ENCODE peak calls at places on chromosomes 3 and 15, in nine cellular contexts. One of them, this sample, is unnamed. For H3K4me1, the result is how much of the 10 kb centered on the place peaks cover.

GRCh38 chr3:148218222-148218621 is 479.5 kb upstream of the AGTR1 start:
- DNase-seq in testis: no peak
- DNase-seq in lower lobe of right lung: no peak
- DNase-seq in OCI-LY7: no peak
- DNase-seq in ovary: peak
- DNase-seq in HepG2: no peak
- DNase-seq in ascending aorta: no peak
- DNase-seq in neural progenitor cell: no peak
- DNase-seq in BE2C: no peak
- DNase-seq in this sample: no peak

GRCh38 chr3:85935171-85935570 is 976.4 kb downstream of the CADM2 start:
- DNase-seq in testis: no peak
- DNase-seq in lower lobe of right lung: no peak
- DNase-seq in OCI-LY7: no peak
- DNase-seq in ovary: no peak
- DNase-seq in HepG2: no peak
- DNase-seq in ascending aorta: no peak
- DNase-seq in neural progenitor cell: no peak
- DNase-seq in BE2C: no peak
- DNase-seq in this sample: no peak

GRCh38 chr3:81554805-81555204 is 206.6 kb downstream of the GBE1 start:
- DNase-seq in testis: no peak
- DNase-seq in lower lobe of right lung: no peak
- DNase-seq in OCI-LY7: no peak
- DNase-seq in ovary: no peak
- DNase-seq in HepG2: no peak
- DNase-seq in ascending aorta: no peak
- DNase-seq in neural progenitor cell: no peak
- DNase-seq in BE2C: no peak
- DNase-seq in this sample: no peak

GRCh38 chr3:179016979-179017670 is 54.5 kb downstream of the ZMAT3 start:
- DNase-seq in testis: no peak
- DNase-seq in lower lobe of right lung: no peak
- DNase-seq in OCI-LY7: peak
- DNase-seq in ovary: no peak
- DNase-seq in HepG2: no peak
- DNase-seq in ascending aorta: no peak
- DNase-seq in neural progenitor cell: no peak
- DNase-seq in BE2C: no peak
- DNase-seq in this sample: no peak

GRCh38 chr15:77162872-77163633 is 92.1 kb upstream of the TSPAN3 start:
- DNase-seq in testis: no peak
- DNase-seq in lower lobe of right lung: no peak
- DNase-seq in OCI-LY7: peak
- DNase-seq in ovary: no peak
- DNase-seq in HepG2: no peak
- DNase-seq in ascending aorta: no peak
- DNase-seq in neural progenitor cell: no peak
- DNase-seq in BE2C: no peak
- DNase-seq in this sample: no peak

GRCh38 chr3:123027292-123028232 is at the start of gene SEMA5B:
- DNase-seq in testis: peak
- DNase-seq in lower lobe of right lung: peak
- DNase-seq in OCI-LY7: no peak
- DNase-seq in ovary: peak
- DNase-seq in HepG2: no peak
- DNase-seq in ascending aorta: no peak
- DNase-seq in neural progenitor cell: peak
- DNase-seq in BE2C: peak
- DNase-seq in this sample: peak

GRCh38 chr3:132606085-132606484 is 9.0 kb downstream of the ACKR4 start:
- DNase-seq in testis: no peak
- DNase-seq in lower lobe of right lung: no peak
- DNase-seq in OCI-LY7: no peak
- DNase-seq in ovary: no peak
- DNase-seq in HepG2: no peak
- DNase-seq in ascending aorta: no peak
- DNase-seq in neural progenitor cell: no peak
- DNase-seq in BE2C: no peak
- DNase-seq in this sample: no peak

GRCh38 chr15:43872416-43873020 is 45.7 kb downstream of the WDR76 start:
- DNase-seq in testis: peak
- DNase-seq in lower lobe of right lung: no peak
- DNase-seq in OCI-LY7: peak
- DNase-seq in ovary: no peak
- DNase-seq in HepG2: peak
- DNase-seq in ascending aorta: no peak
- DNase-seq in neural progenitor cell: peak
- DNase-seq in BE2C: peak
- DNase-seq in this sample: no peak

GRCh38 chr3:33919312-33919711 is 120.9 kb downstream of the PDCD6IP start:
- DNase-seq in testis: no peak
- DNase-seq in lower lobe of right lung: no peak
- DNase-seq in OCI-LY7: no peak
- DNase-seq in ovary: no peak
- DNase-seq in HepG2: no peak
- DNase-seq in ascending aorta: no peak
- DNase-seq in neural progenitor cell: no peak
- DNase-seq in BE2C: no peak
- DNase-seq in this sample: no peak

GRCh38 chr3:123753321-123753720 is 130.8 kb downstream of the MYLK start:
- DNase-seq in testis: no peak
- DNase-seq in lower lobe of right lung: no peak
- DNase-seq in OCI-LY7: no peak
- DNase-seq in ovary: no peak
- DNase-seq in HepG2: no peak
- DNase-seq in ascending aorta: no peak
- DNase-seq in neural progenitor cell: no peak
- DNase-seq in BE2C: no peak
- DNase-seq in this sample: no peak

GRCh38 chr3:172270767-172271166 is 177.5 kb downstream of the GHSR start:
- DNase-seq in testis: no peak
- DNase-seq in lower lobe of right lung: no peak
- DNase-seq in OCI-LY7: peak
- DNase-seq in ovary: no peak
- DNase-seq in HepG2: no peak
- DNase-seq in ascending aorta: no peak
- DNase-seq in neural progenitor cell: no peak
- DNase-seq in BE2C: no peak
- DNase-seq in this sample: no peak

GRCh38 chr15:65862682-65863081 is 6.6 kb upstream of the RAB11A start:
- DNase-seq in testis: peak
- DNase-seq in lower lobe of right lung: no peak
- DNase-seq in OCI-LY7: peak
- DNase-seq in ovary: no peak
- DNase-seq in HepG2: peak
- DNase-seq in ascending aorta: no peak
- DNase-seq in neural progenitor cell: peak
- DNase-seq in BE2C: peak
- DNase-seq in this sample: peak

GRCh38 chr3:81419196-81419595 is 342.2 kb downstream of the GBE1 start:
- DNase-seq in testis: no peak
- DNase-seq in lower lobe of right lung: no peak
- DNase-seq in OCI-LY7: peak
- DNase-seq in ovary: no peak
- DNase-seq in HepG2: peak
- DNase-seq in ascending aorta: no peak
- DNase-seq in neural progenitor cell: no peak
- DNase-seq in BE2C: no peak
- DNase-seq in this sample: no peak

GRCh38 chr15:38127306-38127731 is 125.3 kb upstream of the SPRED1 start:
- DNase-seq in testis: no peak
- DNase-seq in lower lobe of right lung: no peak
- DNase-seq in OCI-LY7: no peak
- DNase-seq in ovary: no peak
- DNase-seq in HepG2: no peak
- DNase-seq in ascending aorta: no peak
- DNase-seq in neural progenitor cell: no peak
- DNase-seq in BE2C: no peak
- DNase-seq in this sample: peak

GRCh38 chr3:60948488-60948887 is 302.8 kb downstream of the FHIT start:
- DNase-seq in testis: no peak
- DNase-seq in lower lobe of right lung: no peak
- DNase-seq in OCI-LY7: no peak
- DNase-seq in ovary: no peak
- DNase-seq in HepG2: no peak
- DNase-seq in ascending aorta: no peak
- DNase-seq in neural progenitor cell: no peak
- DNase-seq in BE2C: no peak
- DNase-seq in this sample: no peak

DNA sequence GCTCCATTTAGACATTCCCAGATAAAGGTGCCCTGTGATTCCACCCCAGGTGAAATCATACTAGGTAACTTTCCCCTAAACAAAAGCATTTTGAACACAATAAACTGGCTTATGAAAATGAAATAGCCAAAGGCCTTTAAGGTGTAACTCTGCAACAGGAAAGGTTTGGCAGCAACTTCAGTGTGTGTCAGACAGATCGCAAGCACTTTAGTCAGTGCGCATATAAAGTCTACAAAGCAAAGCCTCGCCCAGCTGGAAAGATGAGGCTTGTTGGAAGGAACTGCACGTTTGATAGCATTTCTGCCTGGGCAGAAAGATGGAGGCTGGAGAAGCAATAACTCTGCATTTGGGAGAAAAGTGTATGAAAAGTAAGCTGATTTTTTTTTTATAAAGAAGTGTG is 57.9 kb downstream of the PRICKLE2 start:
- DNase-seq in testis: no peak
- DNase-seq in lower lobe of right lung: no peak
- DNase-seq in OCI-LY7: no peak
- DNase-seq in ovary: no peak
- DNase-seq in HepG2: no peak
- DNase-seq in ascending aorta: no peak
- DNase-seq in neural progenitor cell: no peak
- DNase-seq in BE2C: no peak
- DNase-seq in this sample: no peak
- TF ChIP-seq CTCF in testis: no peak
- TF ChIP-seq CTCF in lower lobe of right lung: no peak
- TF ChIP-seq CTCF in OCI-LY7: no peak
- TF ChIP-seq CTCF in ovary: no peak
- TF ChIP-seq CTCF in HepG2: no peak
- TF ChIP-seq CTCF in ascending aorta: no peak
- TF ChIP-seq CTCF in neural progenitor cell: no peak
- TF ChIP-seq CTCF in BE2C: no peak
- TF ChIP-seq CTCF in this sample: no peak

DNA sequence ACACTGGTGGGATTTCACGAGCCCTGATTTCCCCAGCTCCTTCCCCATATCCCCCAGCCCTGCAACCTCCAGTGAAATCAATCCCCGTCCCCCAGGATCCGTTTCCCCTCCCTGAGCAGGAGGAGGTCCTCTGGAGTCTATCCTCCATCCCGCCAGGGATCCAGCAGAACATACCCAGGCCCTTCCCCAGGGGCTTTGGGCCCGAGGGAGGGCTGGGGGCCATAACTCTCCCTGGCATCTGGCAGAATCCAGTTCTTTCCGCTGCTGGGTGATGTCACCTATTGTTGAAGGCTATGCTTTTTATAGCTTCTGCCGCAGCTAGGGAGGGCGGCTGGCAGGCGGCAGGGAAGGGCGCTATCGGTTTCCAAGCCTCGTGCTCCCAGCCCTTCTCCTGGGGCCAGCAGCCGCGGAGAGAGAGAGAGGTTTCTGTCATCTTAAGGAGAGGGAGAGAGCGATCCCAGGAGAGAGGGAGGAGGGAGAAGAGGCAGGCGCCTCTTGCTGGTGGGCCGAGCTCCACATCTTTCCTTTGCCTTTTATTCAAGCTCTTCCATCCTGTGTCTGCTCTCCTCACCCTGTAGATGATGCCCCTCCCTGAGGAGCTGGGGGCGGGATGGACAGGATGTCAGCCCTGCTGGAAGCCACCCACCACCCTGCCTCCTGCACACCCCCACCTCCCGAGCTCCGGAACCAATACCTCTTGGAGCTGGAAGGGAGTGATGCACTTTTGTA is 120.1 kb downstream of the ANP32A start:
- DNase-seq in testis: peak
- DNase-seq in lower lobe of right lung: no peak
- DNase-seq in OCI-LY7: no peak
- DNase-seq in ovary: peak
- DNase-seq in HepG2: no peak
- DNase-seq in ascending aorta: no peak
- DNase-seq in neural progenitor cell: peak
- DNase-seq in BE2C: peak
- DNase-seq in this sample: no peak
- H3K4me3 ChIP-seq in testis: no peak
- H3K4me3 ChIP-seq in lower lobe of right lung: peak
- H3K4me3 ChIP-seq in OCI-LY7: no peak
- H3K4me3 ChIP-seq in ovary: no peak
- H3K4me3 ChIP-seq in HepG2: no peak
- H3K4me3 ChIP-seq in ascending aorta: peak
- H3K4me3 ChIP-seq in neural progenitor cell: no peak
- H3K4me3 ChIP-seq in BE2C: peak
- H3K4me3 ChIP-seq in this sample: no peak

GRCh38 chr3:50269977-50270413 is 1.0 kb downstream of the SEMA3B start:
- DNase-seq in testis: no peak
- DNase-seq in lower lobe of right lung: no peak
- DNase-seq in OCI-LY7: no peak
- DNase-seq in ovary: peak
- DNase-seq in HepG2: no peak
- DNase-seq in ascending aorta: no peak
- DNase-seq in neural progenitor cell: no peak
- DNase-seq in BE2C: no peak
- DNase-seq in this sample: no peak
- H3K4me1 ChIP-seq in testis: half or more
- H3K4me1 ChIP-seq in lower lobe of right lung: half or more
- H3K4me1 ChIP-seq in OCI-LY7: under half
- H3K4me1 ChIP-seq in ovary: under half
- H3K4me1 ChIP-seq in HepG2: half or more
- H3K4me1 ChIP-seq in ascending aorta: under half
- H3K4me1 ChIP-seq in neural progenitor cell: under half
- H3K4me1 ChIP-seq in BE2C: under half
- H3K4me1 ChIP-seq in this sample: half or more

GRCh38 chr3:128317101-128317697 is 149.5 kb downstream of the DNAJB8 start:
- DNase-seq in testis: peak
- DNase-seq in lower lobe of right lung: no peak
- DNase-seq in OCI-LY7: no peak
- DNase-seq in ovary: peak
- DNase-seq in HepG2: no peak
- DNase-seq in ascending aorta: no peak
- DNase-seq in neural progenitor cell: no peak
- DNase-seq in BE2C: peak
- DNase-seq in this sample: no peak

GRCh38 chr3:128319107-128319506 is 147.6 kb downstream of the DNAJB8 start:
- DNase-seq in testis: no peak
- DNase-seq in lower lobe of right lung: no peak
- DNase-seq in OCI-LY7: no peak
- DNase-seq in ovary: no peak
- DNase-seq in HepG2: no peak
- DNase-seq in ascending aorta: no peak
- DNase-seq in neural progenitor cell: no peak
- DNase-seq in BE2C: peak
- DNase-seq in this sample: no peak

GRCh38 chr3:128316456-128316855 is 150.2 kb downstream of the DNAJB8 start:
- DNase-seq in testis: peak
- DNase-seq in lower lobe of right lung: no peak
- DNase-seq in OCI-LY7: no peak
- DNase-seq in ovary: peak
- DNase-seq in HepG2: no peak
- DNase-seq in ascending aorta: no peak
- DNase-seq in neural progenitor cell: no peak
- DNase-seq in BE2C: peak
- DNase-seq in this sample: no peak

GRCh38 chr3:128318275-128318920 is 148.3 kb downstream of the DNAJB8 start:
- DNase-seq in testis: peak
- DNase-seq in lower lobe of right lung: no peak
- DNase-seq in OCI-LY7: no peak
- DNase-seq in ovary: peak
- DNase-seq in HepG2: no peak
- DNase-seq in ascending aorta: no peak
- DNase-seq in neural progenitor cell: no peak
- DNase-seq in BE2C: peak
- DNase-seq in this sample: no peak

GRCh38 chr3:128317698-128318231 is 148.9 kb downstream of the DNAJB8 start:
- DNase-seq in testis: peak
- DNase-seq in lower lobe of right lung: no peak
- DNase-seq in OCI-LY7: no peak
- DNase-seq in ovary: peak
- DNase-seq in HepG2: no peak
- DNase-seq in ascending aorta: no peak
- DNase-seq in neural progenitor cell: no peak
- DNase-seq in BE2C: peak
- DNase-seq in this sample: no peak
- TF ChIP-seq CTCF in testis: no peak
- TF ChIP-seq CTCF in lower lobe of right lung: no peak
- TF ChIP-seq CTCF in OCI-LY7: no peak
- TF ChIP-seq CTCF in ovary: no peak
- TF ChIP-seq CTCF in HepG2: no peak
- TF ChIP-seq CTCF in ascending aorta: no peak
- TF ChIP-seq CTCF in neural progenitor cell: no peak
- TF ChIP-seq CTCF in BE2C: peak
- TF ChIP-seq CTCF in this sample: no peak